ENCODE peak calls at places on chromosomes 5 and 9, in seven cellular contexts. M is tibial artery, D is adipocyte, F is tibial nerve, B is A549, E is fibroblast of lung, Z is PC-3. J is an unnamed sample.

GRCh38 chr5:111774525-111774924 is 17.5 kb upstream of the NREP start:
- DNase-seq in B (no peak), Z (peak; percentile 84), E (peak; percentile 61), F (no peak), M (peak; percentile 34), D (peak; percentile 58), J (no peak)

GRCh38 chr5:173675287-173675996 is 59.0 kb upstream of the BOD1 start:
- DNase-seq in Z (no peak), D (no peak), E (no peak), F (no peak), B (no peak), M (no peak), J (no peak)

GRCh38 chr5:11415751-11416150 is 488.5 kb downstream of the CTNND2 start:
- DNase-seq in B (no peak), D (no peak), Z (no peak), M (no peak), E (no peak), F (no peak), J (no peak)

GRCh38 chr5:113433862-113434612 is 752 bp downstream of the TSSK1B start:
- DNase-seq in B (no peak), F (no peak), E (no peak), M (no peak), D (no peak), Z (no peak), J (no peak)

GRCh38 chr9:91639054-91639453 is 215.4 kb upstream of the NFIL3 start:
- DNase-seq in F (no peak), B (no peak), M (no peak), Z (no peak), E (no peak), D (no peak), J (no peak)

GRCh38 chr5:5584236-5584749 is 161.8 kb downstream of the ICE1 start:
- DNase-seq in Z (no peak), B (no peak), F (no peak), D (no peak), E (no peak), M (no peak), J (no peak)

GRCh38 chr9:104300125-104300524 is 203.9 kb upstream of the OR13F1 start:
- DNase-seq in E (no peak), M (no peak), B (no peak), D (no peak), F (no peak), Z (no peak), J (no peak)

GRCh38 chr9:102950341-102950740 is 44.8 kb upstream of the CYLC2 start:
- DNase-seq in M (no peak), F (no peak), Z (peak; percentile 1), B (no peak), D (no peak), E (no peak), J (no peak)

GRCh38 chr5:75668348-75668895 is 48.8 kb downstream of the POC5 start:
- DNase-seq in D (no peak), M (no peak), B (no peak), F (no peak), Z (no peak), E (no peak), J (no peak)

GRCh38 chr5:78162253-78162862 is 132.1 kb downstream of the AP3B1 start:
- DNase-seq in E (peak; percentile 59), Z (peak; percentile 7), B (peak; percentile 57), F (no peak), M (no peak), D (peak; percentile 44), J (no peak)

GRCh38 chr5:73030995-73031394 is 75.2 kb downstream of the FCHO2 start:
- DNase-seq in E (peak; percentile 58), Z (peak; percentile 75), D (peak; percentile 84), B (peak; percentile 31), M (no peak), F (no peak), J (no peak)

GRCh38 chr9:78630966-78631365 is 334.0 kb downstream of the PSAT1 start:
- DNase-seq in F (no peak), B (no peak), Z (no peak), D (no peak), M (no peak), E (no peak), J (no peak)

DNA sequence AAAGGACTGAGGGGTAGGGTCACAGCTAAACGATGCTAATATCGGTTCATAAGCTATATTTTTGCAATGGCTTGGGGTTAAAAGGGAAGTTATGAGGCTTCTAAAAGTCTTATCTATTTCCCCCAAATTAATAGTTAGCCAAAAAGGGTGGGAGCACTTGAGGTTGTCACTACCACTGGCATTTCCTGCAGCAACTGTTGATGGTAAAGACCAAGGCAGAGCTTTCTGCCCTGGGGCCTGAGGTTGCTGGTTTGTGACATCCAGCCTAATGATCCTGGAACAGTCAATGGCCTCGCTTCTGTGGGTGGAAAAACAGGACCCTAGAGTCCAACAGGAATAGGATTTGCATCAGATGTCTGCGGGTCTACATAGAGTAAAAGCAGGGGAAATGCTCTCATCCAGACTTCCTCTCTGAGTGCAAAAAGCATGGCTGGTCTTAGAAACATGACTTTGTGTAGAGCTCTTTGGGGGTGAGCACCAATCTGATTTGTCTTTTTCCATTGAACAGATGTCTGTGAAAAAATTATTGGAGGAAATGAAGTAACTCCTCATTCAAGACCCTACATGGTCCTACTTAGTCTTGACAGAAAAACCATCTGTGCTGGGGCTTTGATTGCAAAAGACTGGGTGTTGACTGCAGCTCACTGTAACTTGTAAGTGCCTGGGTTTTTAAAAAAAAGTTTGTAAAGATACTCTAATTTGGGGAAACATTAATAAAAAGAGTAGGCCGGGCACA is 2.7 kb downstream of the GZMA start:
- DNase-seq in M (no peak), D (no peak), E (no peak), F (no peak), B (no peak), Z (no peak), J (no peak)
- H3K4me3 ChIP-seq in M (no peak overlapping the region), D (no peak overlapping the region), E (no peak overlapping the region), F (no peak overlapping the region), B (no peak overlapping the region), Z (no peak overlapping the region), J (no peak overlapping the region)

GRCh38 chr9:89431930-89432725 is 65.8 kb downstream of the SEMA4D start:
- DNase-seq in E (no peak), Z (no peak), D (no peak), F (no peak), M (no peak), B (no peak), J (no peak)

GRCh38 chr9:89434636-89435314 is 63.1 kb downstream of the SEMA4D start:
- DNase-seq in E (no peak), Z (no peak), F (no peak), B (no peak), M (no peak), D (no peak), J (no peak)

GRCh38 chr9:89435315-89435823 is 62.5 kb downstream of the SEMA4D start:
- DNase-seq in M (no peak), B (peak; percentile 13), D (no peak), Z (peak; percentile 71), E (no peak), F (no peak), J (no peak)

GRCh38 chr9:89432986-89433530 is 64.9 kb downstream of the SEMA4D start:
- DNase-seq in B (no peak), Z (no peak), M (no peak), D (no peak), E (no peak), F (no peak), J (no peak)

GRCh38 chr9:89433826-89434225 is 64.1 kb downstream of the SEMA4D start:
- DNase-seq in B (no peak), M (no peak), D (peak; percentile 21), F (no peak), E (no peak), Z (no peak), J (no peak)
- H3K4me1 ChIP-seq in B (peaks cover 13% of the 10 kb centered on the region), M (peaks cover 17% of the 10 kb centered on the region), D (peaks cover 2% of the 10 kb centered on the region), F (peaks cover 76% of the 10 kb centered on the region), E (no peaks in the 10 kb centered on the region), Z (peaks cover 20% of the 10 kb centered on the region), J (peaks cover 7% of the 10 kb centered on the region)

GRCh38 chr5:170303564-170303963 is 6.0 kb upstream of the LCP2 start:
- DNase-seq in D (no peak), F (no peak), B (no peak), M (no peak), E (no peak), Z (no peak), J (no peak)

GRCh38 chr5:170300361-170301013 is 2.9 kb upstream of the LCP2 start:
- DNase-seq in F (no peak), M (no peak), E (no peak), B (no peak), Z (no peak), D (no peak), J (no peak)

GRCh38 chr5:170302729-170303501 is 5.3 kb upstream of the LCP2 start:
- DNase-seq in Z (no peak), F (no peak), D (no peak), B (no peak), E (no peak), M (peak; percentile 68), J (peak; percentile 41)

GRCh38 chr5:170301149-170301548 is 3.6 kb upstream of the LCP2 start:
- DNase-seq in E (no peak), M (no peak), F (no peak), B (no peak), Z (no peak), D (no peak), J (no peak)

GRCh38 chr5:170301901-170302728 is 4.5 kb upstream of the LCP2 start:
- DNase-seq in E (no peak), M (no peak), Z (no peak), D (no peak), B (no peak), F (no peak), J (no peak)
- H3K4me3 ChIP-seq in E (no peak overlapping the region), M (no peak overlapping the region), Z (no peak overlapping the region), D (no peak overlapping the region), B (no peak overlapping the region), F (no peak overlapping the region), J (no peak overlapping the region)

GRCh38 chr9:137114613-137115393 is at the start of gene DPP7:
- DNase-seq in D (peak; percentile 82), F (peak; percentile 55), M (peak; percentile 61), Z (peak; percentile 41), E (peak; percentile 39), B (peak; percentile 59), J (peak; percentile 80)

GRCh38 chr9:137116728-137117127 is 2.2 kb upstream of the DPP7 start:
- DNase-seq in M (no peak), D (no peak), E (no peak), B (no peak), Z (no peak), F (no peak), J (peak; percentile 45)

GRCh38 chr9:137114220-137114612 is 317 bp downstream of the DPP7 start:
- DNase-seq in M (no peak), Z (no peak), D (no peak), B (no peak), E (no peak), F (no peak), J (no peak)

GRCh38 chr9:137116027-137116507 is 1.5 kb upstream of the DPP7 start:
- DNase-seq in D (no peak), F (no peak), M (no peak), B (no peak), Z (no peak), E (no peak), J (no peak)

DNA sequence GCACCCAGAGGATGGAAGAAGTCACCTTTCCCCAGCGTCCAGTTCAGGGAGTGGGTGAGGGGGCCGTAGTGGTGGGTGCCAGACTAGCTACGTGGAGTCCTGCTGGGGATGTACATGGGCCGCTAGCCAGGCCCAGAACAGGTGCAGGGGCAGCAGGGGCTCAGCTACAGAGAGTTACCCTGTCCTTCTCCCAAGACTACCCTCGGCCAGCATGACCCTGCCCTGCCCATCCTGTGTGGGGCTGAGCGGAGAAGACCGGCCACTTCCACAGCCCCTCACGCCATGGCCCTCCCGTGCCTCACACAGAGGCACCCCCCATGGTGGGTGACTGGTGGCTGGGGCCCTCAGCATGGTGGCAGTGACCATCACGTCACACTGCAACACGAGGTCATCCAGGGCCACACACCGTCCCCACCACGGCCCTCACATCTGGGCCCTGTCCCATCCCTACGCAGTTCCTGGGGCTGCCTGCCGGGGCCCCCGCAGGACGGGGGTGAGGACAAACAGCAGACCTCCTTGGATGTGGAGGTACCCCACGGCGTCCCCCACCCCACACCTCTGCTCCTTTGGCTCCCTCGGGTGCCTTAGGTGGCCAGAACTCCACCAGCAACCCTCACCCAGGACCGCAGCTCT is 977 bp upstream of the DPP7 start:
- DNase-seq in E (no peak), D (no peak), B (peak; percentile 3), Z (no peak), F (no peak), M (no peak), J (no peak)
- H3K4me1 ChIP-seq in E (no peaks in the 10 kb centered on the region), D (peaks cover 8% of the 10 kb centered on the region), B (peaks cover 6% of the 10 kb centered on the region), Z (peaks cover 5% of the 10 kb centered on the region), F (peaks cover 19% of the 10 kb centered on the region), M (peaks cover 19% of the 10 kb centered on the region), J (peaks cover 22% of the 10 kb centered on the region)

J was measured in testis.